ENCODE peak calls at places on chromosomes 13 and 19, in eight cellular contexts. D is AG08396, F is WTC11, E is NCI-H187, S is choroid plexus epithelial cell, H is AG10803, B is progenitor cell of endocrine pancreas, L is HFFc6. U is an unnamed sample.

GRCh38 chr13:51764184-51765141 is 39.5 kb downstream of the DHRS12 start:
- DNase-seq in D (peak), F (no peak), E (peak), S (peak), H (peak), B (no peak), L (peak), U (peak)

GRCh38 chr19:11887247-11887617 is 350 bp upstream of the ZNF69 start:
- DNase-seq in D (peak), F (peak), E (no peak), S (peak), H (peak), B (no peak), L (no peak), U (peak)

GRCh38 chr13:108269601-108270328 is at the start of gene TNFSF13B:
- DNase-seq in D (peak), F (peak), E (no peak), S (peak), H (peak), B (peak), L (no peak), U (peak)

GRCh38 chr13:83248751-83249150 is 633.5 kb downstream of the SLITRK1 start:
- DNase-seq in D (no peak), F (no peak), E (no peak), S (no peak), H (no peak), B (no peak), L (no peak), U (no peak)

GRCh38 chr19:11708457-11708856 is 30.3 kb downstream of the ZNF823 start:
- DNase-seq in D (no peak), F (no peak), E (no peak), S (no peak), H (no peak), B (no peak), L (no peak), U (no peak)

GRCh38 chr19:10227215-10227971 is 3.7 kb downstream of the S1PR2 start:
- DNase-seq in D (peak), F (peak), E (no peak), S (peak), H (no peak), B (no peak), L (no peak), U (peak)

GRCh38 chr13:29411493-29411892 is 184.0 kb downstream of the SLC7A1 start:
- DNase-seq in D (no peak), F (no peak), E (no peak), S (peak), H (peak), B (no peak), L (peak), U (no peak)

GRCh38 chr13:36154567-36155231 is 23.5 kb upstream of the DCLK1 start:
- DNase-seq in D (no peak), F (peak), E (no peak), S (peak), H (no peak), B (no peak), L (no peak), U (no peak)

GRCh38 chr19:58038688-58039204 is 4.9 kb downstream of the ZSCAN1 start:
- DNase-seq in D (no peak), F (peak), E (no peak), S (no peak), H (no peak), B (no peak), L (no peak), U (no peak)

GRCh38 chr13:85724554-85725432 is 74.4 kb downstream of the SLITRK6 start:
- DNase-seq in D (no peak), F (no peak), E (no peak), S (no peak), H (no peak), B (no peak), L (no peak), U (no peak)